ENCODE peak calls at places on chromosomes 5 and 9, in ten cellular contexts. One of them, this sample, is unnamed.

GRCh38 chr5:115551415-115551814 is 6.8 kb upstream of the FEM1C start:
- DNase-seq in uterus: no peak
- DNase-seq in testis: no peak
- DNase-seq in neural progenitor cell: no peak
- DNase-seq in body of pancreas: no peak
- DNase-seq in NT2/D1: no peak
- DNase-seq in suprapubic skin: no peak
- DNase-seq in colonic mucosa: peak; percentile 49
- DNase-seq in IMR-90: no peak
- DNase-seq in spleen: no peak
- DNase-seq in this sample: no peak

GRCh38 chr5:138953370-138954256 is 78.5 kb upstream of the LRRTM2 start:
- DNase-seq in uterus: peak; percentile 82
- DNase-seq in testis: peak; percentile 92
- DNase-seq in neural progenitor cell: no peak
- DNase-seq in body of pancreas: peak; percentile 91
- DNase-seq in NT2/D1: no peak
- DNase-seq in suprapubic skin: peak; percentile 89
- DNase-seq in colonic mucosa: peak; percentile 85
- DNase-seq in IMR-90: peak; percentile 54
- DNase-seq in spleen: peak; percentile 90
- DNase-seq in this sample: no peak

GRCh38 chr9:90991953-90992352 is 190.3 kb downstream of the SYK start:
- DNase-seq in uterus: no peak
- DNase-seq in testis: no peak
- DNase-seq in neural progenitor cell: no peak
- DNase-seq in body of pancreas: no peak
- DNase-seq in NT2/D1: no peak
- DNase-seq in suprapubic skin: no peak
- DNase-seq in colonic mucosa: no peak
- DNase-seq in IMR-90: no peak
- DNase-seq in spleen: no peak
- DNase-seq in this sample: no peak

GRCh38 chr5:150618588-150619281 is 21.7 kb upstream of the SYNPO start:
- DNase-seq in uterus: no peak
- DNase-seq in testis: peak; percentile 53
- DNase-seq in neural progenitor cell: no peak
- DNase-seq in body of pancreas: peak; percentile 72
- DNase-seq in NT2/D1: no peak
- DNase-seq in suprapubic skin: no peak
- DNase-seq in colonic mucosa: no peak
- DNase-seq in IMR-90: peak; percentile 62
- DNase-seq in spleen: no peak
- DNase-seq in this sample: no peak

GRCh38 chr5:52392321-52392720 is 395.4 kb upstream of the ITGA1 start:
- DNase-seq in uterus: no peak
- DNase-seq in testis: no peak
- DNase-seq in neural progenitor cell: no peak
- DNase-seq in body of pancreas: no peak
- DNase-seq in NT2/D1: no peak
- DNase-seq in suprapubic skin: no peak
- DNase-seq in colonic mucosa: no peak
- DNase-seq in IMR-90: no peak
- DNase-seq in spleen: no peak
- DNase-seq in this sample: no peak

GRCh38 chr5:122142480-122142879 is 13.1 kb downstream of the ZNF474 start:
- DNase-seq in uterus: no peak
- DNase-seq in testis: no peak
- DNase-seq in neural progenitor cell: no peak
- DNase-seq in body of pancreas: no peak
- DNase-seq in NT2/D1: no peak
- DNase-seq in suprapubic skin: no peak
- DNase-seq in colonic mucosa: no peak
- DNase-seq in IMR-90: peak; percentile 93
- DNase-seq in spleen: no peak
- DNase-seq in this sample: no peak

GRCh38 chr9:20314981-20315380 is 307.3 kb downstream of the MLLT3 start:
- DNase-seq in uterus: no peak
- DNase-seq in testis: no peak
- DNase-seq in neural progenitor cell: no peak
- DNase-seq in body of pancreas: no peak
- DNase-seq in NT2/D1: no peak
- DNase-seq in suprapubic skin: no peak
- DNase-seq in colonic mucosa: no peak
- DNase-seq in IMR-90: no peak
- DNase-seq in spleen: no peak
- DNase-seq in this sample: no peak

GRCh38 chr5:128213340-128213739 is 129.8 kb downstream of the SLC12A2 start:
- DNase-seq in uterus: peak; percentile 30
- DNase-seq in testis: peak; percentile 81
- DNase-seq in neural progenitor cell: peak; percentile 80
- DNase-seq in body of pancreas: peak; percentile 56
- DNase-seq in NT2/D1: peak; percentile 44
- DNase-seq in suprapubic skin: no peak
- DNase-seq in colonic mucosa: peak; percentile 56
- DNase-seq in IMR-90: peak; percentile 77
- DNase-seq in spleen: no peak
- DNase-seq in this sample: peak; percentile 56

GRCh38 chr5:98770911-98771322 is 2.5 kb upstream of the RGMB start:
- DNase-seq in uterus: no peak
- DNase-seq in testis: no peak
- DNase-seq in neural progenitor cell: no peak
- DNase-seq in body of pancreas: no peak
- DNase-seq in NT2/D1: no peak
- DNase-seq in suprapubic skin: no peak
- DNase-seq in colonic mucosa: no peak
- DNase-seq in IMR-90: peak; percentile 40
- DNase-seq in spleen: no peak
- DNase-seq in this sample: no peak

GRCh38 chr9:80954521-80954920 is 734.8 kb downstream of the TLE1 start:
- DNase-seq in uterus: no peak
- DNase-seq in testis: no peak
- DNase-seq in neural progenitor cell: peak; percentile 9
- DNase-seq in body of pancreas: no peak
- DNase-seq in NT2/D1: no peak
- DNase-seq in suprapubic skin: no peak
- DNase-seq in colonic mucosa: no peak
- DNase-seq in IMR-90: peak; percentile 25
- DNase-seq in spleen: no peak
- DNase-seq in this sample: no peak

GRCh38 chr5:58711965-58712364 is 129.1 kb downstream of the RAB3C start:
- DNase-seq in uterus: no peak
- DNase-seq in testis: no peak
- DNase-seq in neural progenitor cell: no peak
- DNase-seq in body of pancreas: no peak
- DNase-seq in NT2/D1: no peak
- DNase-seq in suprapubic skin: no peak
- DNase-seq in colonic mucosa: no peak
- DNase-seq in IMR-90: no peak
- DNase-seq in spleen: no peak
- DNase-seq in this sample: no peak

GRCh38 chr5:135721548-135722090 is 112.8 kb upstream of the SLC25A48 start:
- DNase-seq in uterus: no peak
- DNase-seq in testis: no peak
- DNase-seq in neural progenitor cell: no peak
- DNase-seq in body of pancreas: no peak
- DNase-seq in NT2/D1: no peak
- DNase-seq in suprapubic skin: peak; percentile 35
- DNase-seq in colonic mucosa: no peak
- DNase-seq in IMR-90: no peak
- DNase-seq in spleen: no peak
- DNase-seq in this sample: no peak

GRCh38 chr5:1240496-1241260 is 15.5 kb downstream of the SLC6A18 start:
- DNase-seq in uterus: no peak
- DNase-seq in testis: no peak
- DNase-seq in neural progenitor cell: no peak
- DNase-seq in body of pancreas: no peak
- DNase-seq in NT2/D1: no peak
- DNase-seq in suprapubic skin: no peak
- DNase-seq in colonic mucosa: no peak
- DNase-seq in IMR-90: no peak
- DNase-seq in spleen: no peak
- DNase-seq in this sample: no peak
- H3K9me3 ChIP-seq in uterus: no peaks in the 10 kb centered on the region
- H3K9me3 ChIP-seq in testis: no peaks in the 10 kb centered on the region
- H3K9me3 ChIP-seq in neural progenitor cell: no peaks in the 10 kb centered on the region
- H3K9me3 ChIP-seq in body of pancreas: no peaks in the 10 kb centered on the region
- H3K9me3 ChIP-seq in NT2/D1: peaks cover under 1% of the 10 kb centered on the region
- H3K9me3 ChIP-seq in suprapubic skin: no peaks in the 10 kb centered on the region
- H3K9me3 ChIP-seq in colonic mucosa: no peaks in the 10 kb centered on the region
- H3K9me3 ChIP-seq in IMR-90: peaks cover 4% of the 10 kb centered on the region
- H3K9me3 ChIP-seq in spleen: peaks cover 12% of the 10 kb centered on the region
- H3K9me3 ChIP-seq in this sample: peaks cover 3% of the 10 kb centered on the region

GRCh38 chr5:140194662-140195061 is 19.7 kb downstream of the CYSTM1 start:
- DNase-seq in uterus: no peak
- DNase-seq in testis: no peak
- DNase-seq in neural progenitor cell: no peak
- DNase-seq in body of pancreas: no peak
- DNase-seq in NT2/D1: no peak
- DNase-seq in suprapubic skin: no peak
- DNase-seq in colonic mucosa: no peak
- DNase-seq in IMR-90: no peak
- DNase-seq in spleen: no peak
- DNase-seq in this sample: no peak
- H3K4me3 ChIP-seq in uterus: no peak overlapping the region
- H3K4me3 ChIP-seq in testis: no peak overlapping the region
- H3K4me3 ChIP-seq in neural progenitor cell: no peak overlapping the region
- H3K4me3 ChIP-seq in body of pancreas: no peak overlapping the region
- H3K4me3 ChIP-seq in NT2/D1: no peak overlapping the region
- H3K4me3 ChIP-seq in suprapubic skin: no peak overlapping the region
- H3K4me3 ChIP-seq in colonic mucosa: no peak overlapping the region
- H3K4me3 ChIP-seq in IMR-90: no peak overlapping the region
- H3K4me3 ChIP-seq in spleen: no peak overlapping the region
- H3K4me3 ChIP-seq in this sample: no peak overlapping the region

DNA sequence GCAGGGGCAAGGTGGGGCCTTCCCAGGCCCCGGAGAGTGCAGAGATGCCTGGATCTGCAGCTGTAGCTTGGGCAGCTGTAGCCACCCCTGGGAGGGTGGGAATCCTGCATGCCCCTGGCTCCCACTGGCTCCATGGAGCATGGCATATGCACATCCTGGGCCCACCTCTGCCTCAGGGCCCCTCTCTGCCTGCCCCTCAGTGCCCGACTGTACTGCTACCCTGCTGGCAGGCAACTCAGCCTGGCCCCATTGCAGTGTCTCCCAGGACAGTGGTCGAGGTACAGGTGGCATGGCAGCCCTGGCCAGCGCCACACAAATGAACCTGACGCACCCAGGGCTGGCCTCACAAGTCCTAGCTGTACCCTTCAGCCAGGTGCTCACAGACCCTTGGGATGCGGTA is 23.9 kb downstream of the JMY start:
- DNase-seq in uterus: no peak
- DNase-seq in testis: no peak
- DNase-seq in neural progenitor cell: no peak
- DNase-seq in body of pancreas: no peak
- DNase-seq in NT2/D1: no peak
- DNase-seq in suprapubic skin: no peak
- DNase-seq in colonic mucosa: no peak
- DNase-seq in IMR-90: no peak
- DNase-seq in spleen: no peak
- DNase-seq in this sample: no peak
- H3K4me1 ChIP-seq in uterus: no peaks in the 10 kb centered on the region
- H3K4me1 ChIP-seq in testis: no peaks in the 10 kb centered on the region
- H3K4me1 ChIP-seq in neural progenitor cell: peaks cover 13% of the 10 kb centered on the region
- H3K4me1 ChIP-seq in body of pancreas: peaks cover 30% of the 10 kb centered on the region
- H3K4me1 ChIP-seq in NT2/D1: peaks cover 2% of the 10 kb centered on the region
- H3K4me1 ChIP-seq in suprapubic skin: peaks cover 15% of the 10 kb centered on the region
- H3K4me1 ChIP-seq in colonic mucosa: no peaks in the 10 kb centered on the region
- H3K4me1 ChIP-seq in IMR-90: no peaks in the 10 kb centered on the region
- H3K4me1 ChIP-seq in spleen: no peaks in the 10 kb centered on the region
- H3K4me1 ChIP-seq in this sample: peaks cover 19% of the 10 kb centered on the region

GRCh38 chr5:79890871-79891249 is 100.2 kb downstream of the MTX3 start:
- DNase-seq in uterus: no peak
- DNase-seq in testis: no peak
- DNase-seq in neural progenitor cell: peak; percentile 41
- DNase-seq in body of pancreas: no peak
- DNase-seq in NT2/D1: no peak
- DNase-seq in suprapubic skin: no peak
- DNase-seq in colonic mucosa: no peak
- DNase-seq in IMR-90: no peak
- DNase-seq in spleen: no peak
- DNase-seq in this sample: no peak
- H3K9me3 ChIP-seq in uterus: no peaks in the 10 kb centered on the region
- H3K9me3 ChIP-seq in testis: no peaks in the 10 kb centered on the region
- H3K9me3 ChIP-seq in neural progenitor cell: no peaks in the 10 kb centered on the region
- H3K9me3 ChIP-seq in body of pancreas: no peaks in the 10 kb centered on the region
- H3K9me3 ChIP-seq in NT2/D1: peaks cover 13% of the 10 kb centered on the region
- H3K9me3 ChIP-seq in suprapubic skin: no peaks in the 10 kb centered on the region
- H3K9me3 ChIP-seq in colonic mucosa: no peaks in the 10 kb centered on the region
- H3K9me3 ChIP-seq in IMR-90: no peaks in the 10 kb centered on the region
- H3K9me3 ChIP-seq in spleen: peaks cover 15% of the 10 kb centered on the region
- H3K9me3 ChIP-seq in this sample: no peaks in the 10 kb centered on the region

This sample was measured in HAP-1.